ENCODE peak calls at places on chromosomes 6 and 20, in eight cellular contexts. U is brain microvascular endothelial cell, J is endodermal cell, F is pancreas, S is left ventricle myocardium inferior, C is spleen, L is psoas muscle, M is body of pancreas. N is an unnamed sample.

GRCh38 chr6:14742171-14742570 is 503.7 kb upstream of the JARID2 start:
- DNase-seq in U (no peak), J (no peak), F (no peak), S (no peak), C (no peak), L (no peak), M (no peak), N (no peak)

GRCh38 chr6:36840471-36841461 is 1.5 kb upstream of the CPNE5 start:
- DNase-seq in U (no peak), C (no peak), J (peak), M (no peak), L (peak), F (peak), S (peak), N (peak)

GRCh38 chr6:41683460-41684310 is 45.4 kb downstream of the MDFI start:
- DNase-seq in M (peak), U (peak), L (peak), F (peak), C (peak), S (peak), J (peak), N (peak)

GRCh38 chr20:14830466-14830865 is 493.1 kb upstream of the FLRT3 start:
- DNase-seq in C (no peak), S (no peak), L (no peak), J (no peak), M (no peak), F (no peak), U (no peak), N (no peak)

GRCh38 chr6:137412562-137412961 is 81.6 kb downstream of the OLIG3 start:
- DNase-seq in U (no peak), J (no peak), L (no peak), C (no peak), S (no peak), M (no peak), F (no peak), N (no peak)

GRCh38 chr20:33687370-33687915 is 1.3 kb upstream of the E2F1 start:
- DNase-seq in U (peak), L (no peak), C (no peak), F (no peak), J (no peak), M (no peak), S (no peak), N (no peak)

GRCh38 chr6:104736545-104736944 is 123.2 kb downstream of the HACE1 start:
- DNase-seq in J (no peak), L (no peak), F (no peak), U (no peak), M (no peak), S (no peak), C (no peak), N (no peak)

GRCh38 chr6:41092421-41093140 is 19.8 kb downstream of the NFYA start:
- DNase-seq in U (peak), C (no peak), M (no peak), L (no peak), F (no peak), J (no peak), S (no peak), N (no peak)

GRCh38 chr6:33143113-33143760 is 49.0 kb downstream of the COL11A2 start:
- DNase-seq in L (no peak), C (no peak), F (no peak), M (no peak), U (no peak), J (no peak), S (no peak), N (no peak)

GRCh38 chr6:125748534-125749111 is 809 bp upstream of the HEY2 start:
- DNase-seq in S (no peak), U (peak), F (no peak), J (no peak), M (no peak), L (no peak), C (peak), N (no peak)

GRCh38 chr6:160101262-160102205 is 20.1 kb upstream of the SLC22A1 start:
- DNase-seq in C (peak), J (no peak), L (no peak), F (no peak), S (peak), M (no peak), U (peak), N (no peak)

GRCh38 chr6:147022041-147022440 is 182.2 kb upstream of the STXBP5 start:
- DNase-seq in U (no peak), S (no peak), C (no peak), M (no peak), L (no peak), J (no peak), F (no peak), N (no peak)

GRCh38 chr6:156953125-156953477 is 175.9 kb downstream of the ARID1B start:
- DNase-seq in L (no peak), S (no peak), J (no peak), F (no peak), U (no peak), M (no peak), C (no peak), N (no peak)
- H3K4me3 ChIP-seq in L (peak), S (peak), J (no peak), F (no peak), U (peak), M (no peak), C (no peak), N (no peak)

GRCh38 chr6:72083976-72084375 is 197.6 kb downstream of the RIMS1 start:
- DNase-seq in S (no peak), M (no peak), J (no peak), L (no peak), F (no peak), C (no peak), U (no peak), N (no peak)
- TF ChIP-seq CTCF in S (no peak), M (no peak), J (no peak), L (no peak), F (no peak), C (no peak), U (no peak), N (no peak)

DNA sequence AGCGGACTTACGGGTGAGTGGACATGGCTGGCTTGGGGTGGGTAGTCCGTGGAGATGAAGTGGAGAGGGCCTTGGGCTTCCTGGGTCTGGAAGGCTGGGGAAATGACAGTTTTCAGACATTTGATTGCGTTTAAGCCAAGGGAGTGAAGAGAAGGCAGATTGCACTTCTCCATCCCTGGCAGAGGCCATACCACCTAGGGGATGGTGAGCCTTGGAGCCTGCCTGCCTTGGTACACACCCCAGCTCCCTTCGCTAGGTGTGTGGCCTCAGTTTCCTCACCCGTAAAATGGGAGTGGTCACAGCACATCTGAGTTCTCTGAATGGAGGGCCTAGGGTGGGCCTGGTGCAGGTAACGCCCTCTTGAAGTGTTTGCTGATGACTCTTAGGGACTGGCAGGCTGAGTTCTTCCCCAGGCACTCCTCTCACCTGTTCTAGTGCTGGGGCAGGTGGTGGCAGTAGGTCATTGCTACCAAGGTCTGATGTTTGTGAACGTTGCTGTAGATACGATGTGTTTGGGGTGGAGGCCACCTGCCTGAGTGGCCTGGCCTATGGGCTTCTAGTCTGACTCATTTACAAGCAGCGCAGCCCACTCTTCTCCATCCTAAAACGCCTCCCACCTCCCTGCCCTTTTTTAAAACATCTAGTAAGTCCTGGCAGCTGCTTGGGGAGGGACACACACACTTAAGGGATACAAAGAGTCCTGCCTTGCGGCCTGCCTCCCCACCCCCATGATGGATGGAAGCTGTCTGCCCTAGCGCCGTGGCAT is 2.3 kb downstream of the RBM38 start:
- DNase-seq in J (no peak), C (peak), M (no peak), L (peak), S (no peak), U (no peak), F (no peak), N (peak)
- H3K4me3 ChIP-seq in J (no peak), C (peak), M (no peak), L (peak), S (peak), U (no peak), F (no peak), N (peak)

DNA sequence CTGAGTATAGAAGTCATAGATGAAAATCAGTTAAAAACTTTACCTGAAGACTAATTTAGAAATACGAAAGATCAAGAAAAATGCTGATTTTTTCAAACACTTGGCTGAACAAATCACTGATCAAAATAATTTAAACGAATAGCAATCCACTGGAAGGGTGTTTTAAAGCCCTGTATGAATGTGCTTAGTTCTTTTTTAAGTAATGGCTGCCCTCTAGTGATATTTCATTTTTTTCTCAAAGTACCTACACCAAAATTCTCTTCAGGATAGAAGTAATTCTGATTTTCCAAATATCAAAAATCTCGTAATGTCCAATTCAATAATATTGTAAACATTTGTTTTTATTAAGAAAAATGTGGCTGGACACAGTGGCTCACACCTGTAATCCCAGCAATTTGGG is 32.5 kb downstream of the AKAP7 start:
- DNase-seq in L (no peak), S (no peak), U (no peak), J (no peak), C (no peak), M (no peak), F (no peak), N (no peak)
- TF ChIP-seq CTCF in L (no peak), S (peak), U (no peak), J (peak), C (no peak), M (peak), F (no peak), N (no peak)

DNA sequence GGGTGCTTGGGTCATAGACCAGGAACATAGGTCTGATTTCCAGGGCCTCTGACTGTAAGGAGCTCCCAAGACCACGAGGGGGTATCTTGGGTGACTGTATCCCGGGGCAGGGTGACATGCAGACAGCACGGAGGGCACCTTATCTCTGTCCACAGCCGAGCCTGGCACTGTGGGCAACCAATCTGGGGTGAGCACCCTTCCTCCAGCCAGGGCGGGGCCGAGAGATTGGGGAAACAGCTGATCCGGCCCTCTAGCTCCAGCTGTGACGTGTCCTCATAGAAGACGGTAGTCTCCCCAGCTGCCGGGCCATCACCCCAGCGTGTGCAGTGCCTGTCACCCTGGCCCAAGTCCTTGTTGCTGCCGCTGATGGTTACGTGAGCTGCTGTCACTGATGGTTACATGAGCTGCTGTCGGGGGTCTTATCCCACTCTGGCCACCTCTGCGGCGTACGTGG is 139.6 kb upstream of the RNF24 start:
- DNase-seq in F (no peak), M (peak), S (no peak), U (no peak), J (no peak), C (peak), L (no peak), N (peak)
- H3K4me3 ChIP-seq in F (no peak), M (no peak), S (no peak), U (no peak), J (no peak), C (peak), L (no peak), N (no peak)